ENCODE peak calls at places on chromosomes 11 and 22, in nine cellular contexts. W is stomach, L is adrenal gland, E is IMR-90, K is A549, A is upper lobe of left lung, I is spleen, O is H1, Y is transverse colon. M is an unnamed sample.

GRCh38 chr11:132263231-132263630 is 892.8 kb downstream of the NTM start:
- DNase-seq in W (no peak), Y (no peak), A (no peak), K (no peak), L (no peak), I (no peak), E (no peak), O (no peak), M (no peak)

GRCh38 chr11:86692317-86692716 is 19.9 kb upstream of the ME3 start:
- DNase-seq in Y (no peak), O (no peak), A (no peak), K (no peak), L (no peak), I (no peak), W (no peak), E (peak; percentile 42), M (no peak)

GRCh38 chr11:83713701-83714100 is 427.5 kb upstream of the CCDC90B start:
- DNase-seq in Y (no peak), K (no peak), W (peak; percentile 34), I (no peak), A (no peak), O (no peak), L (peak; percentile 42), E (peak; percentile 3), M (no peak)

GRCh38 chr22:28442951-28443876 is 236.4 kb downstream of the TTC28 start:
- DNase-seq in K (no peak), W (peak; percentile 62), E (peak; percentile 76), O (peak; percentile 41), Y (peak; percentile 68), L (peak; percentile 71), A (peak; percentile 79), I (peak; percentile 78), M (no peak)

GRCh38 chr11:3146612-3147256 is 18.4 kb downstream of the OSBPL5 start:
- DNase-seq in I (no peak), K (no peak), E (peak; percentile 78), A (no peak), O (no peak), W (no peak), Y (no peak), L (no peak), M (no peak)

GRCh38 chr11:27390318-27390958 is 27.4 kb upstream of the CCDC34 start:
- DNase-seq in E (no peak), I (no peak), Y (no peak), A (no peak), W (no peak), K (peak; percentile 37), L (no peak), O (no peak), M (no peak)

GRCh38 chr11:109196016-109196415 is 226.0 kb upstream of the C11orf87 start:
- DNase-seq in W (no peak), Y (no peak), K (no peak), O (no peak), I (no peak), A (no peak), L (no peak), E (peak; percentile 3), M (no peak)

GRCh38 chr11:85628771-85629341 is 463 bp downstream of the TMEM126B start:
- DNase-seq in L (no peak), Y (no peak), A (no peak), O (no peak), I (no peak), K (no peak), W (no peak), E (peak; percentile 8), M (no peak)

GRCh38 chr11:78417175-78417887 is at the start of gene GAB2:
- DNase-seq in Y (peak; percentile 66), O (no peak), I (peak; percentile 92), W (peak; percentile 51), K (no peak), L (no peak), E (no peak), A (no peak), M (no peak)

GRCh38 chr11:70158201-70158600 is 44.9 kb upstream of the FADD start:
- DNase-seq in E (peak; percentile 19), I (no peak), K (peak; percentile 55), A (peak; percentile 24), W (no peak), O (peak; percentile 19), Y (no peak), L (peak; percentile 13), M (no peak)

GRCh38 chr22:43090130-43090789 is 1.1 kb upstream of the TTLL1 start:
- DNase-seq in K (peak; percentile 93), Y (peak; percentile 47), O (no peak), W (peak; percentile 49), L (peak; percentile 81), E (peak; percentile 80), A (peak; percentile 38), I (no peak), M (peak; percentile 72)

GRCh38 chr11:68649851-68650555 is 34.3 kb upstream of the GAL start:
- DNase-seq in A (no peak), O (no peak), W (no peak), L (no peak), I (no peak), Y (no peak), K (no peak), E (no peak), M (peak; percentile 28)

GRCh38 chr22:23183107-23183698 is 2.9 kb downstream of the BCR start:
- DNase-seq in L (peak; percentile 64), O (peak; percentile 39), I (no peak), E (peak; percentile 66), Y (peak; percentile 52), A (peak; percentile 75), K (no peak), W (peak; percentile 70), M (peak; percentile 66)

DNA sequence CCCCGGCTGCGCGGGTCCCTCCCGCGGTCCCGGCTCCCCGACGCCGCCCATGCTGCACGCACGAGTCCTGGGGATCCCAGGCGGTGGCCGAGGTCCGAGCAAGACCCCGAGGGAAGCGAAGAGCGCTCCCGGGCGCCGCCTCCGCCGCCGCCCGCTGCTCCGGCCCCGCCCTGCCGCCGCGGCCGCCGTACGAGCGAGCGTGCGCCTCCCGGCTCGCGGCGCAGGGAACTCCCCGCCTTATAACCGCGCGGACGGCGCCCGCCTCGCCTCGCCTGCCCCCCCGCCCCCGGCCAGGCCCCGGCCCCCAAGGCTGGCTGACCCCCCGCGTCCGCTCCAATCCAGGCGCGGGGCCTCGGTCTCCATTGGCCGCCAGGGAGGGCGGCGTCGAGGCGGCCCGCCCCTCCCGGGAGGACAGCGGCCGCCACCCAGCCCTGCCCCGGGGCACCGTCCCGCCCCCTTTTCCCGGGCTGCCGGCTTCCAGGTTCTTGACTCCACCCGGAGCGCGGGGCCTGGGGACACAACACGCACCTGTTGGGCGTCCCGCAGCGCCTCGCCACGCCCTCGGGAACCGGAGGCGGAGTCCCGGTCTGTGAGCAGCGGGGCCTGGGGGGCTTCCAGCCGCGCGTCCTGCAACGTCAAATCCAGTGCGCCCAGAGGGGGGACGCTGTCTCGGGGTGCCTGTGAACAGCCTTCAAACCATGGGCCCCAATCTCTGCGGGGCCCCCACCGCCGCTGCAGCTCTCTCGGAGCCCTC is at the start of gene FADS3:
- DNase-seq in I (peak; percentile 94), Y (peak; percentile 90), K (peak; percentile 74), A (peak; percentile 92), O (peak; percentile 73), W (peak; percentile 91), L (peak; percentile 92), E (peak; percentile 69), M (peak; percentile 93)
- TF ChIP-seq POLR2A in I (no peak), Y (peak; percentile 17), K (peak; percentile 65), A (peak; percentile 56), O (no peak), W (no peak), L (peak; percentile 68), E (peak; percentile 83), M (no peak)

DNA sequence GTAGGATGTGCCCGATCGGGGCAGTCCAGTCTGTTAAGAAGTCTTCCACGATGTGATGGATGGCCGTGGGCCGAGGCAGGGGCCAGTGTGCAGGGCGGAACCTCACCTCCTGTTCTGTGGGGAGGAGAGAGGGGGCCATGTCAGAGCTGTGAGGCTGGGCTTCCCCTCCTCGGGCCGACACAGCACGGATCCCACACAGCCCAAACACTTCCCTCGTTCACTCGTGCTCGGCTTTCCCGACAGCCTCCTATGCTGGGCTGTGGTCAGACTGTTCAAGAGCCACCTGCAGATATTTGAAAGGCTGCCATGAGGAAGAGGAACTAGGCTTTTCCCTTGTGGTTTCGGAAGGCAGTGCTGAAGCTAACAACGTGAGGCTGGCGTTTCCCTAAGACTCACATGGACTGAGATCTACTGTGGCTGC is 12.3 kb upstream of the TXN2 start:
- DNase-seq in A (peak; percentile 71), K (no peak), L (peak; percentile 53), Y (peak; percentile 61), E (no peak), W (no peak), O (no peak), I (peak; percentile 84), M (no peak)
- TF ChIP-seq POLR2A in A (no peak), K (no peak), L (no peak), Y (no peak), E (no peak), W (no peak), O (no peak), I (no peak), M (no peak)

DNA sequence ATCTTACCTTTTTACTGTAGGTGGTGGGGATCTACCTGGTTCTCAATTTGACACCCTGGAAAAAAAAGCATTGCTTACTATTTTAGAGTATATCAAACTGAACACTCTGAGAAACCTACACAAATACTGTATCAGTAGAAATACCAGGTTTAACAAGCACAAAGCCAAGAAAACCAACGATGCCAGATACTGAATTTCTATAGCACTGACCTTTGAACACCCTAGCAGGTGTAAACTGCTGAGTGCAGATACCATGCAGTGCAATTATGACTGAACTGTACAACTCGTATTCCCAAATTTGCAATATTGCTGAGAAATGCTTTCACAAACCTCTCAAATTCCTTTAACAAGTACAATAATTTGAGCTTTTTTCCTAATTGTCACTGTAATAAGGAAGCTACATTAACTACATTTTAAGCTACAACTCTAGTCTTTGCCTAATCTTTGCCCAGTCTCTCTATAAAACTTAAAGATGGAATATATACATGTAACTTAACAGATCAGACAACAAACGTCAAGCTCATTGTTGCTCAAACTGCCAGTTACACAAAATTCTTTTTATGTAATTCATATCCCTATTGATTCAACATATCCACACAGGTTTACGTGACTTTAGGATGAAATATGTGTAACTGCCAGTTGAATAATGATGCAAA is 8.9 kb downstream of the TAF1D start:
- DNase-seq in L (no peak), W (no peak), Y (no peak), I (no peak), A (no peak), K (no peak), E (no peak), O (no peak), M (no peak)
- TF ChIP-seq POLR2A in L (no peak), W (no peak), Y (no peak), I (no peak), A (no peak), K (no peak), E (no peak), O (peak; percentile 54), M (no peak)

DNA sequence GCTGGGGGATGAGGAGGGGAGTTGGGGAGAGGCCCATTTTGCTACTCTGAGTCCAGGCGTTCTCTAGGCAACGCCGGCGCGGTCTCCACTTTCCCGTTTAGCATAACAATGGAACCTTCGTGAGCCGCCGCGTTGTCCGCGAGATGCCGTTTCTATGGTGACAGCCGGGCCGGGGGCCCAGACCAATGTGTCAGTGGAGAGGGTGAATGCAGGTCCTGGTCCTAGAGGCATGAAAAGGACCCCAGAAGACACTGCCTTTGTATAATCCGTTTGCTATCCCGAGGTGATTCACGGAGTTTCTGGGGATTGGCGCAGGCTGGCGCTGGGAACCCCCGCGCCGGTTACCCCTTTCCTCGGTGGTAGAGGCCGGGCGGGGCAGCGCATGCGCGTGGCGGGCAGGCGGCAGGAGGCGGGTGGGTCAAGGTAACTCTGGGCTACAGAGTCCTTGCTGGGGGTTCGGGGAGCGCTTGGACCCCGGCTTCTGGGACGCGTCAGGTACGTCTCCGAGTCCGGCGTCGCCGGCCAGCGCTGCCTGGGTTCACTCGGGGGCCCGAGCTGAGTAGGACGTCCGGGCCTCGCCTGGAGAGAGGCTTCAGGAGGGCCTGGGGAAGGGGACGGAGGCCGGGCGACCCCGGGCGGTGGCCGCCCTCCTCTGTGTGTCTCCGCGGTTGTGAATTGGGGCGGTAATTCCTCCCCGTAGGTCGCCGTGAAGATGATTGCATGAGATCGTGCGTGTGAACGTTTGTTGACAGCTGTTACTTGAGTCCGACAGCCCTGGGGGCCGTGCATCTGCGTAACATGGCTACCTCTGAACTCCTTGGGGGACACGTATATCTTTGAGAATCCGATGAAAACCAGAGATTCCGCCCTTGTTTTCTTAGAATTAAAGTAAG is at the start of the genes CBY1 and FAM227A:
- DNase-seq in Y (peak; percentile 89), L (peak; percentile 89), I (peak; percentile 96), E (peak; percentile 76), A (peak; percentile 87), K (peak; percentile 84), W (peak; percentile 92), O (peak; percentile 65), M (peak; percentile 91)
- TF ChIP-seq POLR2A in Y (peak; percentile 77), L (no peak), I (no peak), E (peak; percentile 74), A (peak; percentile 65), K (peak; percentile 24), W (no peak), O (peak; percentile 44), M (peak; percentile 48)